ENCODE peak calls at places on chromosomes 3 and 15, in four cellular contexts. Q is HEK293T; X is Kasumi-1; Y is stimulated activated CD4-positive, alpha-beta T cell treated with anti-CD3 and anti-CD28 coated beads, Interleukin-1b, Interleukin-23, amount 100 ng/mL, for 1 hour. C is an unnamed sample.

GRCh38 chr15:84600331-84600686 is 500 bp upstream of the ZSCAN2 start:
- DNase-seq in Q (peak; percentile 79), X (peak; percentile 93), Y (no peak), C (peak; percentile 40)

GRCh38 chr3:8504611-8504973 is 3.0 kb downstream of the LMCD1 start:
- DNase-seq in Q (no peak), X (no peak), Y (no peak), C (no peak)

GRCh38 chr3:39809995-39810595 is 686 bp downstream of the MYRIP start:
- DNase-seq in Q (no peak), X (no peak), Y (no peak), C (no peak)

GRCh38 chr3:147521646-147522045 is 112.5 kb downstream of the ZIC1 start:
- DNase-seq in Q (no peak), X (no peak), Y (no peak), C (no peak)

GRCh38 chr15:87639305-87640011 is 617.1 kb downstream of the NTRK3 start:
- DNase-seq in Q (no peak), X (no peak), Y (no peak), C (no peak)

GRCh38 chr3:54104084-54104483 is 18.3 kb upstream of the CACNA2D3 start:
- DNase-seq in Q (no peak), X (no peak), Y (no peak), C (no peak)

GRCh38 chr3:170007031-170007663 is 30.6 kb upstream of the GPR160 start:
- DNase-seq in Q (no peak), X (peak; percentile 87), Y (no peak), C (peak; percentile 65)

GRCh38 chr3:59559721-59560514 is 510.1 kb upstream of the CFAP20DC start:
- DNase-seq in Q (no peak), X (no peak), Y (no peak), C (no peak)

GRCh38 chr3:10570196-10570946 is 65.0 kb upstream of the ATP2B2 start:
- DNase-seq in Q (no peak), X (no peak), Y (no peak), C (no peak)

GRCh38 chr3:145698252-145698651 is 462.7 kb downstream of the PLOD2 start:
- DNase-seq in Q (no peak), X (no peak), Y (no peak), C (no peak)

GRCh38 chr3:143266512-143266911 is 146.9 kb downstream of the CHST2 start:
- DNase-seq in Q (no peak), X (no peak), Y (no peak), C (no peak)

GRCh38 chr3:112357888-112358287 is 24.9 kb downstream of the CD200 start:
- DNase-seq in Q (no peak), X (no peak), Y (peak; percentile 7), C (no peak)

GRCh38 chr3:52092891-52093290 is 36.5 kb upstream of the DUSP7 start:
- DNase-seq in Q (no peak), X (no peak), Y (no peak), C (no peak)

GRCh38 chr3:162195147-162195546 is 698.5 kb downstream of the OTOL1 start:
- DNase-seq in Q (no peak), X (no peak), Y (no peak), C (no peak)

C was measured in naive thymus-derived CD8-positive, alpha-beta T cell.